ENCODE peak calls at places on chromosomes 6 and 20, in ten cellular contexts. One of them, this sample, is unnamed.
A peak's percentile ranks its signal among the peaks of the same experiment; 100 is the strongest.

GRCh38 chr6:128098000-128098581 is 197.2 kb upstream of the THEMIS start:
- DNase-seq in activated CD8-positive, alpha-beta memory T cell treated with anti-CD3 and anti-CD28 coated beads, Interleukin-2, amount 50 U/mL, for 48 hours: no peak
- DNase-seq in mucosa of descending colon: no peak
- DNase-seq in C1 segment of cervical spinal cord: no peak
- DNase-seq in NCI-H774: no peak
- DNase-seq in GM12865: peak; percentile 8
- DNase-seq in Panc1: no peak
- DNase-seq in hepatic stellate cell: no peak
- DNase-seq in NCI-H510A: no peak
- DNase-seq in activated T-cell treated with anti-CD3 and anti-CD28 coated beads, Interleukin-2, amount 50 U/mL, for 72 hours: no peak
- DNase-seq in this sample: no peak

GRCh38 chr20:5297280-5298004 is 19.3 kb downstream of the PROKR2 start:
- DNase-seq in activated CD8-positive, alpha-beta memory T cell treated with anti-CD3 and anti-CD28 coated beads, Interleukin-2, amount 50 U/mL, for 48 hours: no peak
- DNase-seq in mucosa of descending colon: no peak
- DNase-seq in C1 segment of cervical spinal cord: no peak
- DNase-seq in NCI-H774: no peak
- DNase-seq in GM12865: no peak
- DNase-seq in Panc1: no peak
- DNase-seq in hepatic stellate cell: no peak
- DNase-seq in NCI-H510A: no peak
- DNase-seq in activated T-cell treated with anti-CD3 and anti-CD28 coated beads, Interleukin-2, amount 50 U/mL, for 72 hours: no peak
- DNase-seq in this sample: no peak

GRCh38 chr6:26609463-26609862 is 12.7 kb downstream of the ABT1 start:
- DNase-seq in activated CD8-positive, alpha-beta memory T cell treated with anti-CD3 and anti-CD28 coated beads, Interleukin-2, amount 50 U/mL, for 48 hours: no peak
- DNase-seq in mucosa of descending colon: no peak
- DNase-seq in C1 segment of cervical spinal cord: no peak
- DNase-seq in NCI-H774: no peak
- DNase-seq in GM12865: no peak
- DNase-seq in Panc1: no peak
- DNase-seq in hepatic stellate cell: no peak
- DNase-seq in NCI-H510A: no peak
- DNase-seq in activated T-cell treated with anti-CD3 and anti-CD28 coated beads, Interleukin-2, amount 50 U/mL, for 72 hours: no peak
- DNase-seq in this sample: no peak

GRCh38 chr6:50840112-50840813 is 21.6 kb downstream of the TFAP2B start:
- DNase-seq in activated CD8-positive, alpha-beta memory T cell treated with anti-CD3 and anti-CD28 coated beads, Interleukin-2, amount 50 U/mL, for 48 hours: no peak
- DNase-seq in mucosa of descending colon: no peak
- DNase-seq in C1 segment of cervical spinal cord: no peak
- DNase-seq in NCI-H774: no peak
- DNase-seq in GM12865: no peak
- DNase-seq in Panc1: no peak
- DNase-seq in hepatic stellate cell: no peak
- DNase-seq in NCI-H510A: no peak
- DNase-seq in activated T-cell treated with anti-CD3 and anti-CD28 coated beads, Interleukin-2, amount 50 U/mL, for 72 hours: no peak
- DNase-seq in this sample: no peak

GRCh38 chr6:155377061-155377460 is 62.8 kb upstream of the TFB1M start:
- DNase-seq in activated CD8-positive, alpha-beta memory T cell treated with anti-CD3 and anti-CD28 coated beads, Interleukin-2, amount 50 U/mL, for 48 hours: no peak
- DNase-seq in mucosa of descending colon: no peak
- DNase-seq in C1 segment of cervical spinal cord: no peak
- DNase-seq in NCI-H774: no peak
- DNase-seq in GM12865: no peak
- DNase-seq in Panc1: peak; percentile 12
- DNase-seq in hepatic stellate cell: peak; percentile 70
- DNase-seq in NCI-H510A: no peak
- DNase-seq in activated T-cell treated with anti-CD3 and anti-CD28 coated beads, Interleukin-2, amount 50 U/mL, for 72 hours: no peak
- DNase-seq in this sample: no peak

GRCh38 chr6:44410363-44410762 is 22.9 kb downstream of the CDC5L start:
- DNase-seq in activated CD8-positive, alpha-beta memory T cell treated with anti-CD3 and anti-CD28 coated beads, Interleukin-2, amount 50 U/mL, for 48 hours: no peak
- DNase-seq in mucosa of descending colon: no peak
- DNase-seq in C1 segment of cervical spinal cord: no peak
- DNase-seq in NCI-H774: no peak
- DNase-seq in GM12865: no peak
- DNase-seq in Panc1: no peak
- DNase-seq in hepatic stellate cell: no peak
- DNase-seq in NCI-H510A: no peak
- DNase-seq in activated T-cell treated with anti-CD3 and anti-CD28 coated beads, Interleukin-2, amount 50 U/mL, for 72 hours: no peak
- DNase-seq in this sample: no peak

GRCh38 chr20:13610205-13610604 is 28.5 kb downstream of the TASP1 start:
- DNase-seq in activated CD8-positive, alpha-beta memory T cell treated with anti-CD3 and anti-CD28 coated beads, Interleukin-2, amount 50 U/mL, for 48 hours: no peak
- DNase-seq in mucosa of descending colon: no peak
- DNase-seq in C1 segment of cervical spinal cord: no peak
- DNase-seq in NCI-H774: no peak
- DNase-seq in GM12865: peak; percentile 35
- DNase-seq in Panc1: no peak
- DNase-seq in hepatic stellate cell: no peak
- DNase-seq in NCI-H510A: no peak
- DNase-seq in activated T-cell treated with anti-CD3 and anti-CD28 coated beads, Interleukin-2, amount 50 U/mL, for 72 hours: no peak
- DNase-seq in this sample: no peak

GRCh38 chr20:62921119-62921687 is 5.1 kb downstream of the DIDO1 start:
- DNase-seq in activated CD8-positive, alpha-beta memory T cell treated with anti-CD3 and anti-CD28 coated beads, Interleukin-2, amount 50 U/mL, for 48 hours: peak; percentile 80
- DNase-seq in mucosa of descending colon: peak; percentile 71
- DNase-seq in C1 segment of cervical spinal cord: no peak
- DNase-seq in NCI-H774: peak; percentile 16
- DNase-seq in GM12865: peak; percentile 64
- DNase-seq in Panc1: no peak
- DNase-seq in hepatic stellate cell: peak; percentile 57
- DNase-seq in NCI-H510A: peak; percentile 27
- DNase-seq in activated T-cell treated with anti-CD3 and anti-CD28 coated beads, Interleukin-2, amount 50 U/mL, for 72 hours: peak; percentile 75
- DNase-seq in this sample: no peak

GRCh38 chr6:151240036-151240685 is 394 bp downstream of the AKAP12 start:
- DNase-seq in activated CD8-positive, alpha-beta memory T cell treated with anti-CD3 and anti-CD28 coated beads, Interleukin-2, amount 50 U/mL, for 48 hours: peak; percentile 75
- DNase-seq in mucosa of descending colon: peak; percentile 68
- DNase-seq in C1 segment of cervical spinal cord: peak; percentile 52
- DNase-seq in NCI-H774: no peak
- DNase-seq in GM12865: peak; percentile 3
- DNase-seq in Panc1: no peak
- DNase-seq in hepatic stellate cell: peak; percentile 88
- DNase-seq in NCI-H510A: no peak
- DNase-seq in activated T-cell treated with anti-CD3 and anti-CD28 coated beads, Interleukin-2, amount 50 U/mL, for 72 hours: peak; percentile 59
- DNase-seq in this sample: peak; percentile 34

GRCh38 chr20:37357481-37358365 is 11.8 kb downstream of the SRC start:
- DNase-seq in activated CD8-positive, alpha-beta memory T cell treated with anti-CD3 and anti-CD28 coated beads, Interleukin-2, amount 50 U/mL, for 48 hours: no peak
- DNase-seq in mucosa of descending colon: no peak
- DNase-seq in C1 segment of cervical spinal cord: no peak
- DNase-seq in NCI-H774: no peak
- DNase-seq in GM12865: no peak
- DNase-seq in Panc1: no peak
- DNase-seq in hepatic stellate cell: no peak
- DNase-seq in NCI-H510A: no peak
- DNase-seq in activated T-cell treated with anti-CD3 and anti-CD28 coated beads, Interleukin-2, amount 50 U/mL, for 72 hours: no peak
- DNase-seq in this sample: no peak

GRCh38 chr20:7856756-7857155 is 83.5 kb downstream of the HAO1 start:
- DNase-seq in activated CD8-positive, alpha-beta memory T cell treated with anti-CD3 and anti-CD28 coated beads, Interleukin-2, amount 50 U/mL, for 48 hours: no peak
- DNase-seq in mucosa of descending colon: no peak
- DNase-seq in C1 segment of cervical spinal cord: no peak
- DNase-seq in NCI-H774: no peak
- DNase-seq in GM12865: no peak
- DNase-seq in Panc1: peak; percentile 20
- DNase-seq in hepatic stellate cell: no peak
- DNase-seq in NCI-H510A: no peak
- DNase-seq in activated T-cell treated with anti-CD3 and anti-CD28 coated beads, Interleukin-2, amount 50 U/mL, for 72 hours: no peak
- DNase-seq in this sample: no peak